ENCODE peak calls at places on chromosomes 5 and 9, in four cellular contexts. One of them, this sample, is unnamed.

GRCh38 chr5:54758038-54758437 is 227.4 kb downstream of the ESM1 start:
- DNase-seq in stimulated activated CD8-positive, alpha-beta memory T cell treated with anti-CD3 and anti-CD28 coated beads, Interleukin-4, amount 100 ng/mL, for 24 hours: no peak
- DNase-seq in AG09309: peak; percentile 86
- DNase-seq in heart left ventricle: no peak
- DNase-seq in this sample: no peak

GRCh38 chr5:110335361-110336046 is 391.0 kb downstream of the TMEM232 start:
- DNase-seq in stimulated activated CD8-positive, alpha-beta memory T cell treated with anti-CD3 and anti-CD28 coated beads, Interleukin-4, amount 100 ng/mL, for 24 hours: no peak
- DNase-seq in AG09309: peak; percentile 97
- DNase-seq in heart left ventricle: no peak
- DNase-seq in this sample: no peak

GRCh38 chr5:148237795-148238194 is 530 bp upstream of the MARCOL start:
- DNase-seq in stimulated activated CD8-positive, alpha-beta memory T cell treated with anti-CD3 and anti-CD28 coated beads, Interleukin-4, amount 100 ng/mL, for 24 hours: no peak
- DNase-seq in AG09309: no peak
- DNase-seq in heart left ventricle: no peak
- DNase-seq in this sample: no peak

GRCh38 chr5:84382363-84383295 is 2.1 kb downstream of the EDIL3 start:
- DNase-seq in stimulated activated CD8-positive, alpha-beta memory T cell treated with anti-CD3 and anti-CD28 coated beads, Interleukin-4, amount 100 ng/mL, for 24 hours: no peak
- DNase-seq in AG09309: no peak
- DNase-seq in heart left ventricle: peak; percentile 54
- DNase-seq in this sample: peak; percentile 28

GRCh38 chr5:82348749-82349148 is 70.6 kb upstream of the RPS23 start:
- DNase-seq in stimulated activated CD8-positive, alpha-beta memory T cell treated with anti-CD3 and anti-CD28 coated beads, Interleukin-4, amount 100 ng/mL, for 24 hours: no peak
- DNase-seq in AG09309: no peak
- DNase-seq in heart left ventricle: peak; percentile 44
- DNase-seq in this sample: no peak

GRCh38 chr9:35750256-35750531 is 1.1 kb downstream of the RGP1 start:
- DNase-seq in stimulated activated CD8-positive, alpha-beta memory T cell treated with anti-CD3 and anti-CD28 coated beads, Interleukin-4, amount 100 ng/mL, for 24 hours: no peak
- DNase-seq in AG09309: no peak
- DNase-seq in heart left ventricle: no peak
- DNase-seq in this sample: no peak

GRCh38 chr5:72224946-72225427 is 95.1 kb downstream of the MRPS27 start:
- DNase-seq in stimulated activated CD8-positive, alpha-beta memory T cell treated with anti-CD3 and anti-CD28 coated beads, Interleukin-4, amount 100 ng/mL, for 24 hours: no peak
- DNase-seq in AG09309: no peak
- DNase-seq in heart left ventricle: no peak
- DNase-seq in this sample: no peak

GRCh38 chr9:18490591-18491370 is 16.8 kb downstream of the ADAMTSL1 start:
- DNase-seq in stimulated activated CD8-positive, alpha-beta memory T cell treated with anti-CD3 and anti-CD28 coated beads, Interleukin-4, amount 100 ng/mL, for 24 hours: no peak
- DNase-seq in AG09309: peak; percentile 98
- DNase-seq in heart left ventricle: no peak
- DNase-seq in this sample: no peak

GRCh38 chr9:121694582-121694981 is 43.1 kb downstream of the DAB2IP start:
- DNase-seq in stimulated activated CD8-positive, alpha-beta memory T cell treated with anti-CD3 and anti-CD28 coated beads, Interleukin-4, amount 100 ng/mL, for 24 hours: no peak
- DNase-seq in AG09309: no peak
- DNase-seq in heart left ventricle: no peak
- DNase-seq in this sample: no peak

GRCh38 chr9:124293712-124294504 is 36.2 kb downstream of the NEK6 start:
- DNase-seq in stimulated activated CD8-positive, alpha-beta memory T cell treated with anti-CD3 and anti-CD28 coated beads, Interleukin-4, amount 100 ng/mL, for 24 hours: no peak
- DNase-seq in AG09309: no peak
- DNase-seq in heart left ventricle: no peak
- DNase-seq in this sample: no peak

GRCh38 chr5:4653475-4653874 is 486.7 kb upstream of the ADAMTS16 start:
- DNase-seq in stimulated activated CD8-positive, alpha-beta memory T cell treated with anti-CD3 and anti-CD28 coated beads, Interleukin-4, amount 100 ng/mL, for 24 hours: no peak
- DNase-seq in AG09309: no peak
- DNase-seq in heart left ventricle: no peak
- DNase-seq in this sample: no peak

GRCh38 chr9:22817181-22817580 is 370.6 kb downstream of the DMRTA1 start:
- DNase-seq in stimulated activated CD8-positive, alpha-beta memory T cell treated with anti-CD3 and anti-CD28 coated beads, Interleukin-4, amount 100 ng/mL, for 24 hours: no peak
- DNase-seq in AG09309: no peak
- DNase-seq in heart left ventricle: no peak
- DNase-seq in this sample: no peak

GRCh38 chr5:180170111-180170809 is 38.8 kb downstream of the RASGEF1C start:
- DNase-seq in stimulated activated CD8-positive, alpha-beta memory T cell treated with anti-CD3 and anti-CD28 coated beads, Interleukin-4, amount 100 ng/mL, for 24 hours: no peak
- DNase-seq in AG09309: no peak
- DNase-seq in heart left ventricle: no peak
- DNase-seq in this sample: peak; percentile 23

This sample was measured in RPMI8226.